ENCODE peak calls at places on chromosomes 12 and 14, in six cellular contexts. Z is cardiac fibroblast; J is AG08395; F is putamen; C is activated naive CD8-positive, alpha-beta T cell treated with anti-CD3 and anti-CD28 coated beads for 36 hours; L is T-cell. D is an unnamed sample.

GRCh38 chr12:103994235-103994634 is 28.6 kb downstream of the TDG start:
- DNase-seq in Z (no peak), J (no peak), F (no peak), C (no peak), L (no peak), D (no peak)

GRCh38 chr12:92717202-92717601 is 14.4 kb downstream of the PLEKHG7 start:
- DNase-seq in Z (peak), J (peak), F (peak), C (no peak), L (no peak), D (no peak)

GRCh38 chr12:132094269-132094891 is 49.7 kb downstream of the DDX51 start:
- DNase-seq in Z (no peak), J (no peak), F (no peak), C (no peak), L (no peak), D (no peak)

GRCh38 chr12:51951843-51952722 is 584 bp downstream of the ACVR1B start:
- DNase-seq in Z (peak), J (no peak), F (no peak), C (peak), L (no peak), D (no peak)

GRCh38 chr14:101884537-101885253 is 79.7 kb upstream of the DYNC1H1 start:
- DNase-seq in Z (no peak), J (no peak), F (no peak), C (no peak), L (no peak), D (no peak)

GRCh38 chr12:113961921-113962710 is 4.0 kb downstream of the RBM19 start:
- DNase-seq in Z (peak), J (peak), F (no peak), C (peak), L (no peak), D (no peak)

GRCh38 chr14:54681819-54682261 is 114.9 kb downstream of the SAMD4A start:
- DNase-seq in Z (no peak), J (no peak), F (no peak), C (no peak), L (no peak), D (peak)

GRCh38 chr14:56686416-56686815 is 106.8 kb downstream of the TMEM260 start:
- DNase-seq in Z (no peak), J (no peak), F (no peak), C (no peak), L (no peak), D (no peak)

GRCh38 chr12:50401383-50402155 is 884 bp downstream of the LARP4 start:
- DNase-seq in Z (peak), J (peak), F (peak), C (no peak), L (no peak), D (peak)

GRCh38 chr14:50062438-50063039 is 53.8 kb downstream of the VCPKMT start:
- DNase-seq in Z (peak), J (peak), F (no peak), C (peak), L (peak), D (peak)

GRCh38 chr14:32984531-32984930 is 45.9 kb downstream of the NPAS3 start:
- DNase-seq in Z (no peak), J (no peak), F (peak), C (no peak), L (no peak), D (no peak)

GRCh38 chr14:20412422-20412821 is 879 bp downstream of the TEP1 start:
- DNase-seq in Z (peak), J (no peak), F (no peak), C (no peak), L (no peak), D (no peak)

GRCh38 chr12:65022441-65022840 is 98.7 kb downstream of the WIF1 start:
- DNase-seq in Z (no peak), J (no peak), F (no peak), C (no peak), L (no peak), D (no peak)

GRCh38 chr14:97213720-97214119 is 416.5 kb downstream of the VRK1 start:
- DNase-seq in Z (no peak), J (no peak), F (no peak), C (no peak), L (no peak), D (no peak)